ENCODE peak calls at places on chromosomes 13 and 19, in four cellular contexts. I, K, D and M are unnamed samples.
A peak's percentile ranks its signal among the peaks of the same experiment; 100 is the strongest.

GRCh38 chr13:32734511-32734910 is 148.3 kb downstream of the PDS5B start:
- DNase-seq in I (no peak), K (no peak), D (no peak), M (no peak)

GRCh38 chr13:49791214-49791752 is 1.2 kb downstream of the KPNA3 start:
- DNase-seq in I (no peak), K (no peak), D (no peak), M (peak; percentile 26)

GRCh38 chr13:97544041-97544765 is 110.2 kb downstream of the RAP2A start:
- DNase-seq in I (no peak), K (no peak), D (no peak), M (no peak)

GRCh38 chr13:29810145-29810742 is 40.2 kb downstream of the UBL3 start:
- DNase-seq in I (no peak), K (no peak), D (no peak), M (no peak)

GRCh38 chr13:50099473-50099872 is 84.2 kb downstream of the KCNRG start:
- DNase-seq in I (no peak), K (no peak), D (no peak), M (no peak)

GRCh38 chr13:113863511-113864302 is at the start of gene GAS6:
- DNase-seq in I (no peak), K (peak; percentile 38), D (no peak), M (peak; percentile 80)

GRCh38 chr19:38550376-38550775 is 67.4 kb downstream of the MAP4K1 start:
- DNase-seq in I (no peak), K (no peak), D (no peak), M (no peak)

GRCh38 chr13:99969934-99970760 is 1.4 kb downstream of the ZIC5 start:
- DNase-seq in I (no peak), K (no peak), D (peak; percentile 66), M (no peak)

GRCh38 chr19:32012886-32013635 is 332.3 kb upstream of the ZNF507 start:
- DNase-seq in I (no peak), K (no peak), D (no peak), M (no peak)

GRCh38 chr13:111468037-111468959 is 147.9 kb downstream of the TEX29 start:
- DNase-seq in I (no peak), K (no peak), D (no peak), M (no peak)

GRCh38 chr13:45132384-45133064 is 12.2 kb downstream of the GTF2F2 start:
- DNase-seq in I (no peak), K (no peak), D (no peak), M (no peak)

GRCh38 chr19:44644391-44645016 is 794 bp downstream of the PVR start:
- DNase-seq in I (peak; percentile 27), K (peak; percentile 21), D (no peak), M (peak; percentile 27)

GRCh38 chr19:42198676-42199439 is 18.6 kb downstream of the DEDD2 start:
- DNase-seq in I (peak; percentile 94), K (no peak), D (no peak), M (peak; percentile 72)

GRCh38 chr19:21611659-21612402 is 106.4 kb downstream of the ZNF429 start:
- DNase-seq in I (no peak), K (no peak), D (no peak), M (no peak)

GRCh38 chr13:106373304-106373988 is 162.0 kb downstream of the EFNB2 start:
- DNase-seq in I (no peak), K (no peak), D (no peak), M (no peak)
- TF ChIP-seq POLR2AphosphoS5 in I (no peak), K (no peak), D (no peak), M (no peak)

GRCh38 chr19:4443966-4444764 is 13.4 kb downstream of the UBXN6 start:
- DNase-seq in I (no peak), K (no peak), D (no peak), M (no peak)
- TF ChIP-seq POLR2A in I (no peak), K (no peak), D (no peak), M (no peak)

GRCh38 chr19:58387338-58388174 is 487 bp downstream of the RPS5 start:
- DNase-seq in I (peak; percentile 56), K (no peak), D (no peak), M (no peak)
- TF ChIP-seq POLR2AphosphoS5 in I (no peak), K (no peak), D (no peak), M (no peak)

DNA sequence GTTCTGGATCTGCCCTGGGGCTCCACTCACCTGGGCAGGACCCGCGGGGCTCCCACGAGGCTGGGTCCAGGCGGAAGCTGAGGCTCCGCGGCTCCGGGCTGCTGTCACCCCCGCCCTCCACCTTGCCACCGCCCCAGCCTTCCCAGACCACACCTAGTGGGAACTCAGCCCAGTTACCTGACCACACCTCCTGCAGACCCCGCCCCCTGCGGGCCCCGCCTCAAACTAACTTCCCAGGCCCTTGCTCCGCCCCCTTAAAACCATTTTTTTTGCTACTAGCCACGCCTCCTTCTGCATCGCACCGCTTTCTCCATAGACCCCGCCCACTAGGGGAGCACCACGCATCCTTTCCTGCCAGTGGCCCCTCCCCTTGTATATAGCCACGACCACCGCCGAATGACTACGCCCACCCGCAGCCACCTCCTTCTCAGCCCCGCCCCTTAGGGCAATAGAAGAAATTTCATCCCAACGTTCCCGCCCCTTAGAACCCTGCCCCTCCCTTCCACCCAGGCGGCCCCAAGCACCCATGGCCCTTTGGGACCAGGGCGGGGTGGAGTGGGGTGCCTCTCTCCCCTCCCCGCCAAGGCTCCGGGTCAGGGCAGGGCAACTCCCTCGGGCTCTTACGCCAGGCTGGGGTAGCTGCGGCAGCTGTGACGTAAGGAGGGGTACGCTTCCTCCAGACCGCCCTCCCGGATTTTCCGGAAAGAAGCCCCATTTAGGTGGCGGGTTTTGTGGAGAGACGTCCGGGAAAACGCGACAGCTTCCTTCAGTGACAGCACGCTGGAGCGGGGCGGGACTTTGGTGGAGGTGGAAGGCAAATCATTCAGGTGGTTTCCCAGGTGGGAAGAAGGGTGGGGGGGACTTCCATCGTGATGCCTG is at the start of gene SH2D3A:
- DNase-seq in I (peak; percentile 98), K (peak; percentile 94), D (peak; percentile 96), M (peak; percentile 98)
- TF ChIP-seq POLR2A in I (no peak), K (peak; percentile 39), D (no peak), M (peak; percentile 95)

DNA sequence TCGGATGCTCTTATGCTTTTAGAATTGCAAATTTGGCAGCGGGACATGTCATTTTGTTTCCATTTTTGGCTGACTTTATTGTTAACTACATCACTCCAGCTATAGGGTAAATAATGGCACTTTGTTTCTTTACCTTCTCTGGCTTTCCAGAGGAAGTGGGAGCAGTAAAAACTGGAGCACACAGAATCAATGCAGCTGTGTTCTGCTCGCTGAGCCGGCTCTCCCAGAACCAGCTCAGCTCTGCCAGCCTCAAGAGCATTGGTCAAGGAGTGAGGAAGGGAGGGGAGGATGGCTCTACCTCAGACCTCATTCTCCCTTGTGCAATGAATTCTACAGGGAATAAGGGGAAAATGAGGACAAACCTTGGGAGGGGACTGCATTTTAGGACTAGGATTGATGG is 50.5 kb upstream of the SPATA13 start:
- DNase-seq in I (no peak), K (peak; percentile 50), D (no peak), M (no peak)
- TF ChIP-seq POLR2AphosphoS5 in I (no peak), K (no peak), D (no peak), M (no peak)

GRCh38 chr19:56837492-56837891 is 3.0 kb downstream of the PEG3 start:
- DNase-seq in I (peak; percentile 79), K (peak; percentile 70), D (no peak), M (peak; percentile 22)

GRCh38 chr19:56837004-56837403 is 3.5 kb downstream of the PEG3 start:
- DNase-seq in I (no peak), K (no peak), D (no peak), M (no peak)

GRCh38 chr19:56838680-56838929 is 1.9 kb downstream of the PEG3 start:
- DNase-seq in I (no peak), K (no peak), D (no peak), M (no peak)

GRCh38 chr19:56838930-56839664 is 1.4 kb downstream of the PEG3 start:
- DNase-seq in I (peak; percentile 84), K (peak; percentile 99), D (no peak), M (peak; percentile 84)

DNA sequence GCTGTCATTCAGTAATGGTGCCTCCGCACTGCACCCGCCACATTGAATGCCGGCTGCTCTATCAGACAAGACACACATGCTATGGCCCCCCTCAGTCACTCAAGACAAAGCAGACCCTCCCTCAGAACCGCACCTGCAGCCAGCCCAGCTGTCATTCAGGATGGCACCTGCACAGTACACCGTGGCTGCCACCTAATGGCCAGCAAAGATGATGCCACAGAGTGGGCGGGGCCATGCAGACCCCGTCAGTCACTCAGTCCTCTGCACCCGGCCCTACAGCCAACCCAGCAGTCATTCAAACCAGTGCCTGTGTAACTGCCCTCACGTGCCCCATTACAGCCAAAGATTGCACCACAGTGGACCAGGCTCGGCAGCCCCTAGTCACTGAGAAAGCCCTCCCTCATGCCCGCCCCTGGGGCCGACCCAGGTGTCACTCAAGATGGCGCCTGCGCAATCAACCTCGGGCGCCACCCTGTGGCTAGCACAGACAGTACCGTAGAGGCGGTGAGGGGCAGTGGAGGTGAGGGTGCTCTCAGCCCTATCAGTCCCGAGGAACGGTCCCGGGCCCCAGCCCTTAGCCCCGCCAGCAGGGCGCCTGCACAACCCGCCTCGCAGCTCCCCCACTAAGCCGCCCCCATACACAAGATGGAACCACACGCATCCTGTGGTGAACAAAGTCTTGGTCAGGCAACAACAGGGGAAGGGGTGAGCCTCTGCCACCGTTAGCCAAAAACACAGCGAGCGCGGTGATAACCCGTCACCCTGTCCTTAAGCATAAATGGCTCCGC is 2.4 kb downstream of the PEG3 start:
- DNase-seq in I (no peak), K (peak; percentile 67), D (no peak), M (peak; percentile 23)
- TF ChIP-seq POLR2A in I (no peak), K (no peak), D (no peak), M (no peak)

GRCh38 chr13:23458972-23459371 is 25.5 kb upstream of the SACS start:
- DNase-seq in I (no peak), K (no peak), D (no peak), M (no peak)
- TF ChIP-seq POLR2AphosphoS5 in I (no peak), K (no peak), D (no peak), M (no peak)